ENCODE peak calls at places on chromosomes 6 and 20, in five cellular contexts. U is fibroblast of mammary gland, K is GM10248, O is sigmoid colon, H is neural progenitor cell. Q is an unnamed sample.

GRCh38 chr6:106927531-106928398 is 46.8 kb downstream of the CD24 start:
- DNase-seq in U (peak), K (peak), O (no peak), H (peak), Q (peak)

GRCh38 chr20:63290677-63291472 is 2.1 kb upstream of the COL20A1 start:
- DNase-seq in H (peak), O (no peak), U (peak), K (peak), Q (no peak)

GRCh38 chr6:66962082-66962481 is 1255.1 kb upstream of the EYS start:
- DNase-seq in H (no peak), O (no peak), K (no peak), U (no peak), Q (no peak)

GRCh38 chr20:23641936-23642751 is 4.4 kb upstream of the CST3 start:
- DNase-seq in O (peak), K (no peak), H (no peak), U (peak), Q (peak)

GRCh38 chr6:42904467-42904866 is 11.4 kb upstream of the PTCRA start:
- DNase-seq in K (no peak), U (no peak), O (no peak), H (no peak), Q (no peak)

GRCh38 chr6:56803594-56803993 is 151.3 kb upstream of the BEND6 start:
- DNase-seq in U (peak), O (no peak), K (no peak), H (no peak), Q (no peak)

GRCh38 chr6:156398371-156398770 is 378.8 kb upstream of the ARID1B start:
- DNase-seq in H (no peak), O (no peak), K (no peak), U (no peak), Q (no peak)

GRCh38 chr6:45569210-45569945 is 191.6 kb upstream of the SUPT3H start:
- DNase-seq in U (no peak), K (no peak), O (no peak), H (peak), Q (no peak)

GRCh38 chr6:105759015-105759414 is 327.1 kb upstream of the PRDM1 start:
- DNase-seq in O (no peak), K (no peak), H (no peak), U (no peak), Q (no peak)

GRCh38 chr6:32685603-32686002 is 19.1 kb upstream of the HLA-DQB1 start:
- DNase-seq in O (no peak), U (peak), K (peak), H (no peak), Q (peak)

GRCh38 chr6:163996491-163996890 is 582.0 kb downstream of the QKI start:
- DNase-seq in H (no peak), U (no peak), O (no peak), K (no peak), Q (no peak)

GRCh38 chr20:18588554-18589043 is 745 bp downstream of the DTD1 start:
- DNase-seq in U (no peak), K (no peak), O (no peak), H (peak), Q (no peak)

GRCh38 chr6:44625996-44626395 is 238.5 kb downstream of the CDC5L start:
- DNase-seq in H (no peak), U (no peak), K (no peak), O (no peak), Q (no peak)

GRCh38 chr6:7640607-7641577 is 50.9 kb downstream of the SNRNP48 start:
- DNase-seq in K (no peak), O (no peak), U (peak), H (no peak), Q (peak)

GRCh38 chr6:160933256-160933655 is 58.3 kb upstream of the MAP3K4 start:
- DNase-seq in K (no peak), U (no peak), O (no peak), H (peak), Q (no peak)

GRCh38 chr6:142518761-142519160 is 217.0 kb downstream of the ADGRG6 start:
- DNase-seq in K (no peak), H (no peak), O (no peak), U (no peak), Q (no peak)

GRCh38 chr6:37256692-37257319 is 766 bp upstream of the TBC1D22B start:
- DNase-seq in H (peak), U (peak), O (no peak), K (no peak), Q (peak)

GRCh38 chr20:56631990-56632327 is 2.9 kb downstream of the TFAP2C start:
- DNase-seq in H (no peak), O (no peak), K (no peak), U (no peak), Q (no peak)

Q was measured in HCEC 1CT.